ENCODE peak calls at places on chromosome 3, in four cellular contexts. V, C, B and Z are unnamed samples.
A peak's percentile ranks its signal among the peaks of the same experiment; 100 is the strongest.

GRCh38 chr3:149519912-149520311 is 45.4 kb downstream of the TM4SF4 start:
- DNase-seq in B (no peak), C (no peak), V (no peak), Z (no peak)

GRCh38 chr3:13574083-13574797 is 25.3 kb downstream of the FBLN2 start:
- DNase-seq in V (no peak), B (no peak), C (no peak), Z (peak; percentile 80)

GRCh38 chr3:189148090-189148507 is 23.7 kb upstream of the TPRG1 start:
- DNase-seq in C (peak; percentile 62), B (peak; percentile 49), V (peak; percentile 27), Z (no peak)

GRCh38 chr3:28726840-28727239 is 378.2 kb upstream of the AZI2 start:
- DNase-seq in V (no peak), B (no peak), C (peak; percentile 54), Z (no peak)

GRCh38 chr3:146491303-146491702 is 21.9 kb upstream of the PLSCR2 start:
- DNase-seq in C (no peak), V (no peak), B (no peak), Z (no peak)

GRCh38 chr3:111751961-111752360 is 107.1 kb upstream of the PHLDB2 start:
- DNase-seq in B (no peak), C (no peak), V (no peak), Z (no peak)

GRCh38 chr3:43998841-43999805 is 242.6 kb upstream of the TOPAZ1 start:
- DNase-seq in V (no peak), B (peak; percentile 13), C (peak; percentile 92), Z (peak; percentile 79)

GRCh38 chr3:176699307-176699706 is 498.0 kb downstream of the TBL1XR1 start:
- DNase-seq in B (no peak), C (no peak), V (no peak), Z (no peak)

GRCh38 chr3:101690972-101691371 is 4.5 kb upstream of the RPL24 start:
- DNase-seq in V (no peak), C (peak; percentile 35), B (no peak), Z (no peak)

GRCh38 chr3:128971421-128971820 is 22.5 kb downstream of the CFAP92 start:
- DNase-seq in C (no peak), V (peak; percentile 32), B (no peak), Z (no peak)

GRCh38 chr3:13947912-13948311 is 68.0 kb upstream of the WNT7A start:
- DNase-seq in C (no peak), B (no peak), V (no peak), Z (no peak)

GRCh38 chr3:46429250-46429649 is 22.2 kb downstream of the CCRL2 start:
- DNase-seq in V (no peak), B (no peak), C (no peak), Z (no peak)

GRCh38 chr3:194212869-194213320 is 76.9 kb downstream of the HES1 start:
- DNase-seq in V (no peak), C (no peak), B (no peak), Z (no peak)

GRCh38 chr3:107218864-107219269 is 158.4 kb upstream of the CCDC54 start:
- DNase-seq in V (no peak), B (no peak), C (no peak), Z (no peak)

GRCh38 chr3:111538111-111538510 is 3.9 kb upstream of the CD96 start:
- DNase-seq in V (no peak), B (no peak), C (no peak), Z (no peak)

GRCh38 chr3:46566040-46566631 is at the start of gene LRRC2:
- DNase-seq in B (no peak), V (peak; percentile 7), C (peak; percentile 19), Z (no peak)

GRCh38 chr3:12395349-12396012 is 88.8 kb upstream of the TSEN2 start:
- DNase-seq in C (peak; percentile 75), V (no peak), B (no peak), Z (no peak)

GRCh38 chr3:104952587-104952986 is 414.1 kb upstream of the ALCAM start:
- DNase-seq in C (no peak), B (no peak), V (no peak), Z (no peak)